ENCODE peak calls at places on chromosomes 16 and 17, in ten cellular contexts. R is CD8-positive, alpha-beta T cell; G is aorta; I is GM23338; O is mammary epithelial cell; L is left lung; W is effector memory CD4-positive, alpha-beta T cell; Q is uterus; X is OCI-LY7; C is hepatocyte. V is an unnamed sample.

GRCh38 chr17:74742153-74742515 is 5.1 kb downstream of the RAB37 start:
- DNase-seq in O (no peak), W (no peak), R (peak; percentile 40), L (peak; percentile 88), Q (no peak), C (peak; percentile 27), G (peak; percentile 49), X (peak; percentile 93), I (no peak), V (peak; percentile 33)

GRCh38 chr17:53227101-53227500 is 595.6 kb upstream of the KIF2B start:
- DNase-seq in O (no peak), X (no peak), W (no peak), L (no peak), Q (no peak), R (no peak), I (no peak), G (no peak), C (no peak), V (no peak)

GRCh38 chr17:27586203-27586701 is 44.7 kb upstream of the LGALS9 start:
- DNase-seq in Q (no peak), X (no peak), O (no peak), R (no peak), I (no peak), W (no peak), C (peak; percentile 66), L (no peak), G (no peak), V (no peak)

GRCh38 chr17:72719582-72720493 is 372.6 kb downstream of the SLC39A11 start:
- DNase-seq in C (no peak), X (no peak), L (no peak), W (peak; percentile 22), O (no peak), Q (no peak), R (peak; percentile 63), G (peak; percentile 53), I (no peak), V (peak; percentile 11)

GRCh38 chr16:46768809-46769208 is 20.7 kb upstream of the MYLK3 start:
- DNase-seq in C (peak; percentile 29), I (no peak), X (no peak), L (no peak), G (no peak), R (no peak), O (no peak), Q (no peak), W (no peak), V (no peak)

GRCh38 chr16:67415872-67416793 is at the start of gene ZDHHC1:
- DNase-seq in O (peak; percentile 53), Q (peak; percentile 83), L (peak; percentile 93), I (peak; percentile 86), X (peak; percentile 14), W (no peak), G (peak; percentile 82), R (peak; percentile 40), C (peak; percentile 88), V (peak; percentile 32)

GRCh38 chr17:48553837-48554236 is 8.9 kb upstream of the HOXB2 start:
- DNase-seq in I (no peak), L (no peak), C (no peak), Q (no peak), R (no peak), W (no peak), X (no peak), G (no peak), O (peak; percentile 44), V (no peak)

GRCh38 chr16:49452108-49452507 is 78.5 kb downstream of the C16orf78 start:
- DNase-seq in W (no peak), X (no peak), Q (no peak), R (no peak), L (no peak), O (no peak), G (no peak), C (no peak), I (no peak), V (no peak)

GRCh38 chr16:14629612-14629918 is 495 bp downstream of the PARN start:
- DNase-seq in X (no peak), O (peak; percentile 11), L (no peak), I (peak; percentile 63), C (no peak), R (no peak), W (peak; percentile 0), G (no peak), Q (no peak), V (no peak)

GRCh38 chr16:1156111-1156982 is 3.4 kb downstream of the CACNA1H start:
- DNase-seq in C (no peak), R (no peak), W (no peak), G (no peak), Q (no peak), L (no peak), O (no peak), I (no peak), X (no peak), V (no peak)

GRCh38 chr16:1158456-1159324 is 5.8 kb downstream of the CACNA1H start:
- DNase-seq in O (no peak), W (no peak), R (no peak), I (peak; percentile 55), G (peak; percentile 73), C (no peak), Q (peak; percentile 84), L (no peak), X (no peak), V (no peak)

GRCh38 chr16:1156983-1157638 is 4.2 kb downstream of the CACNA1H start:
- DNase-seq in C (no peak), X (no peak), R (no peak), Q (no peak), G (no peak), O (no peak), W (no peak), I (no peak), L (no peak), V (no peak)

GRCh38 chr16:1159325-1159972 is 6.5 kb downstream of the CACNA1H start:
- DNase-seq in I (no peak), C (no peak), R (no peak), X (no peak), O (no peak), L (no peak), G (no peak), W (no peak), Q (no peak), V (no peak)

GRCh38 chr16:1157639-1158455 is 4.9 kb downstream of the CACNA1H start:
- DNase-seq in I (no peak), G (no peak), Q (no peak), C (no peak), X (no peak), L (no peak), R (no peak), O (no peak), W (no peak), V (no peak)
- H3K4me1 ChIP-seq in I (peaks cover 7% of the 10 kb centered on the region), G (no peaks in the 10 kb centered on the region), Q (peaks cover 29% of the 10 kb centered on the region), C (peaks cover 30% of the 10 kb centered on the region), X (no peaks in the 10 kb centered on the region), L (peaks cover 21% of the 10 kb centered on the region), R (peaks cover 6% of the 10 kb centered on the region), O (no peaks in the 10 kb centered on the region), W (peaks cover 5% of the 10 kb centered on the region), V (peaks cover 7% of the 10 kb centered on the region)

GRCh38 chr16:2471653-2472487 is 773 bp downstream of the NTN3 start:
- DNase-seq in L (no peak), X (no peak), C (no peak), W (no peak), G (no peak), O (no peak), R (peak; percentile 21), I (peak; percentile 44), Q (no peak), V (no peak)
- H3K4me3 ChIP-seq in L (peak overlapping the region; percentile 1), X (peak overlapping the region; percentile 60), C (peak overlapping the region; percentile 55), W (no peak overlapping the region), G (no peak overlapping the region), O (no peak overlapping the region), R (no peak overlapping the region), I (peak overlapping the region; percentile 54), Q (no peak overlapping the region), V (no peak overlapping the region)

GRCh38 chr16:87472935-87473334 is 19.9 kb downstream of the ZCCHC14 start:
- DNase-seq in W (no peak), Q (no peak), C (no peak), L (no peak), O (no peak), I (no peak), X (no peak), G (no peak), R (no peak), V (no peak)

GRCh38 chr16:87470332-87470731 is 22.5 kb downstream of the ZCCHC14 start:
- DNase-seq in C (no peak), Q (no peak), X (no peak), R (no peak), L (no peak), O (no peak), I (no peak), G (no peak), W (no peak), V (no peak)

GRCh38 chr16:87469186-87469585 is 23.6 kb downstream of the ZCCHC14 start:
- DNase-seq in W (no peak), X (no peak), G (no peak), C (no peak), I (no peak), O (no peak), R (no peak), Q (no peak), L (no peak), V (no peak)

GRCh38 chr16:87472142-87472778 is 20.6 kb downstream of the ZCCHC14 start:
- DNase-seq in O (no peak), G (no peak), L (no peak), I (no peak), X (no peak), W (no peak), R (no peak), Q (no peak), C (no peak), V (no peak)

DNA sequence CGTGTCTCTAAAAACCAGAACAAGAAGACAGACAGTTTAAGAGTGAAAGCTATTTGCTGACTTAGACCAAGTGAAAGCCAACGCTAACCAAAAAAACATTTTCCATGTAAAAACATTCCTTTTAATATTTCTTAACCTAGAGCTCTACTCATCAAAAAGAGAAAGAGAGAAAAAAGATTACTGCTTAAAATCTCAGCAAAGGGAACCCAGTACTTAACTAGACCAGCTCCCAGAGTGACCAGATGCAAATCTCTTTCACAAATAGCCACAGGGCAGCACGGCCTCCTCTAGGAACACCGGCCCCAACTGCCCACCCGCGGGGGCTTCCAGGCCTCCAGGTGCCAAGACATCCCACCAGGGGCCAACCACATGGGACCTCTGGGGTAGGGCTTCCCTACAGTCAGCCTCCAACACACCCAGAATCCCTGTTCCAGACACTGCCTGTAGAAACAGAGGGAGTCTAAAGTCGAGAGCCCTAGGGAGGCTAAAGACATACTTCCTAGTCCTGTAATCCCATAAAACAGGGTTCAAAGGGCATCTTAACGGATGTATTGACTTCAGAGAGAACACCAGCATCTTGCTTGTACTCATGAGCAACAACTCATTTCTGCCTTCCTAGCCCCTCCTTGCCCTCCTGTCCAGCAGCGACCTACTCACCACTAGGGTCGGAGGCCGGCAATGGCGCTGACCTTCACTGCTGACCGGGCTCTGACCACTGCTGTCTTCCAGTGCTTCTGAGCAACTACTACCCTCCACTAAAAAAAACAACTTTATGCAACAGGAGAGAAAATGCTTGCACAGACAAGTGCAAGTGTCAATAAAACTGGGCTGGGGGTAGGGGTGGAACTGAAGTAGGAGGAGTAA is 21.3 kb downstream of the ZCCHC14 start:
- DNase-seq in L (no peak), W (no peak), X (no peak), G (no peak), Q (no peak), C (peak; percentile 56), I (no peak), R (no peak), O (no peak), V (no peak)
- H3K27ac ChIP-seq in L (peak overlapping the region; percentile 50), W (no peak overlapping the region), X (no peak overlapping the region), G (no peak overlapping the region), Q (no peak overlapping the region), C (peak overlapping the region; percentile 40), I (no peak overlapping the region), R (no peak overlapping the region), O (no peak overlapping the region), V (no peak overlapping the region)

GRCh38 chr17:81062014-81062413 is 27.1 kb downstream of the BAIAP2 start:
- DNase-seq in C (no peak), G (no peak), Q (no peak), I (no peak), L (no peak), X (no peak), R (no peak), O (no peak), W (no peak), V (no peak)
- H3K4me1 ChIP-seq in C (peaks cover 44% of the 10 kb centered on the region), G (no peaks in the 10 kb centered on the region), Q (no peaks in the 10 kb centered on the region), I (no peaks in the 10 kb centered on the region), L (peaks cover 44% of the 10 kb centered on the region), X (no peaks in the 10 kb centered on the region), R (peaks cover 5% of the 10 kb centered on the region), O (peaks cover 57% of the 10 kb centered on the region), W (no peaks in the 10 kb centered on the region), V (no peaks in the 10 kb centered on the region)